ENCODE peak calls at places on chromosomes 12 and 14, in five cellular contexts. One of them, this sample, is unnamed.

GRCh38 chr12:12719496-12719895 is 2.3 kb downstream of the CDKN1B start:
- DNase-seq in stomach: no peak
- DNase-seq in suprapubic skin: no peak
- DNase-seq in tibial nerve: no peak
- DNase-seq in K562: no peak
- DNase-seq in this sample: no peak

GRCh38 chr12:459430-460258 is at the start of gene B4GALNT3:
- DNase-seq in K562: peak
- DNase-seq in suprapubic skin: no peak
- DNase-seq in tibial nerve: no peak
- DNase-seq in stomach: peak
- DNase-seq in this sample: peak

GRCh38 chr14:24734917-24735500 is 101.0 kb upstream of the GZMB start:
- DNase-seq in tibial nerve: peak
- DNase-seq in stomach: peak
- DNase-seq in K562: peak
- DNase-seq in suprapubic skin: no peak
- DNase-seq in this sample: no peak

GRCh38 chr14:86057018-86057667 is 527.2 kb downstream of the FLRT2 start:
- DNase-seq in tibial nerve: peak
- DNase-seq in suprapubic skin: no peak
- DNase-seq in K562: peak
- DNase-seq in stomach: no peak
- DNase-seq in this sample: no peak

GRCh38 chr12:123365141-123365917 is 682 bp upstream of the SBNO1 start:
- DNase-seq in K562: peak
- DNase-seq in tibial nerve: peak
- DNase-seq in stomach: peak
- DNase-seq in suprapubic skin: peak
- DNase-seq in this sample: peak

GRCh38 chr14:72610831-72611200 is 283.1 kb downstream of the DPF3 start:
- DNase-seq in suprapubic skin: peak
- DNase-seq in stomach: no peak
- DNase-seq in tibial nerve: no peak
- DNase-seq in K562: no peak
- DNase-seq in this sample: no peak

GRCh38 chr14:95267306-95267705 is 52.4 kb downstream of the CLMN start:
- DNase-seq in tibial nerve: no peak
- DNase-seq in suprapubic skin: no peak
- DNase-seq in stomach: no peak
- DNase-seq in K562: no peak
- DNase-seq in this sample: no peak

GRCh38 chr12:45357547-45358417 is 141.9 kb downstream of the ANO6 start:
- DNase-seq in tibial nerve: peak
- DNase-seq in suprapubic skin: no peak
- DNase-seq in K562: no peak
- DNase-seq in stomach: no peak
- DNase-seq in this sample: peak

GRCh38 chr12:104604070-104604994 is 147.6 kb downstream of the CHST11 start:
- DNase-seq in tibial nerve: peak
- DNase-seq in suprapubic skin: peak
- DNase-seq in stomach: peak
- DNase-seq in K562: peak
- DNase-seq in this sample: peak

GRCh38 chr12:93972411-93973208 is 175.8 kb upstream of the PLXNC1 start:
- DNase-seq in suprapubic skin: no peak
- DNase-seq in stomach: no peak
- DNase-seq in tibial nerve: no peak
- DNase-seq in K562: no peak
- DNase-seq in this sample: no peak

GRCh38 chr12:111359231-111359913 is 9.5 kb downstream of the PHETA1 start:
- DNase-seq in K562: no peak
- DNase-seq in tibial nerve: no peak
- DNase-seq in stomach: no peak
- DNase-seq in suprapubic skin: no peak
- DNase-seq in this sample: no peak

GRCh38 chr14:51327376-51327775 is 87.3 kb downstream of the TMX1 start:
- DNase-seq in stomach: no peak
- DNase-seq in tibial nerve: no peak
- DNase-seq in suprapubic skin: no peak
- DNase-seq in K562: no peak
- DNase-seq in this sample: no peak

GRCh38 chr14:21476526-21476924 is 234 bp downstream of the RAB2B start:
- DNase-seq in suprapubic skin: peak
- DNase-seq in stomach: peak
- DNase-seq in tibial nerve: no peak
- DNase-seq in K562: peak
- DNase-seq in this sample: peak

GRCh38 chr14:78403278-78403815 is 233.2 kb downstream of the NRXN3 start:
- DNase-seq in stomach: no peak
- DNase-seq in tibial nerve: no peak
- DNase-seq in suprapubic skin: no peak
- DNase-seq in K562: no peak
- DNase-seq in this sample: no peak

GRCh38 chr14:81536125-81536771 is 2.6 kb upstream of the SEL1L start:
- DNase-seq in stomach: no peak
- DNase-seq in suprapubic skin: no peak
- DNase-seq in tibial nerve: no peak
- DNase-seq in K562: no peak
- DNase-seq in this sample: no peak

GRCh38 chr14:30573203-30573814 is 14.4 kb downstream of the G2E3 start:
- DNase-seq in tibial nerve: no peak
- DNase-seq in stomach: no peak
- DNase-seq in suprapubic skin: no peak
- DNase-seq in K562: no peak
- DNase-seq in this sample: no peak

GRCh38 chr12:15689751-15690191 is 99.4 kb downstream of the EPS8 start:
- DNase-seq in suprapubic skin: no peak
- DNase-seq in K562: no peak
- DNase-seq in tibial nerve: no peak
- DNase-seq in stomach: no peak
- DNase-seq in this sample: no peak

GRCh38 chr12:7064516-7064915 is 4.0 kb downstream of the C1S start:
- DNase-seq in stomach: no peak
- DNase-seq in K562: no peak
- DNase-seq in tibial nerve: no peak
- DNase-seq in suprapubic skin: no peak
- DNase-seq in this sample: no peak

GRCh38 chr14:72777636-72778035 is 116.3 kb downstream of the DPF3 start:
- DNase-seq in K562: no peak
- DNase-seq in suprapubic skin: peak
- DNase-seq in stomach: no peak
- DNase-seq in tibial nerve: no peak
- DNase-seq in this sample: no peak

GRCh38 chr12:2664721-2665577 is 129.8 kb upstream of the FKBP4 start:
- DNase-seq in suprapubic skin: peak
- DNase-seq in tibial nerve: no peak
- DNase-seq in K562: no peak
- DNase-seq in stomach: no peak
- DNase-seq in this sample: no peak

GRCh38 chr12:91381309-91381804 is 198.7 kb upstream of the DCN start:
- DNase-seq in suprapubic skin: no peak
- DNase-seq in K562: no peak
- DNase-seq in stomach: peak
- DNase-seq in tibial nerve: peak
- DNase-seq in this sample: peak

GRCh38 chr12:40312982-40313576 is 88.3 kb downstream of the LRRK2 start:
- DNase-seq in tibial nerve: no peak
- DNase-seq in stomach: no peak
- DNase-seq in suprapubic skin: no peak
- DNase-seq in K562: no peak
- DNase-seq in this sample: no peak

GRCh38 chr12:26691234-26691970 is 141.6 kb downstream of the ITPR2 start:
- DNase-seq in K562: peak
- DNase-seq in tibial nerve: no peak
- DNase-seq in suprapubic skin: no peak
- DNase-seq in stomach: no peak
- DNase-seq in this sample: peak

GRCh38 chr12:51922762-51923505 is 15.6 kb downstream of the ACVRL1 start:
- DNase-seq in K562: no peak
- DNase-seq in tibial nerve: peak
- DNase-seq in stomach: peak
- DNase-seq in suprapubic skin: no peak
- DNase-seq in this sample: no peak

GRCh38 chr12:116934908-116935698 is 24.4 kb downstream of the FBXW8 start:
- DNase-seq in suprapubic skin: no peak
- DNase-seq in tibial nerve: no peak
- DNase-seq in K562: no peak
- DNase-seq in stomach: peak
- DNase-seq in this sample: no peak
- TF ChIP-seq EP300 in suprapubic skin: no peak
- TF ChIP-seq EP300 in tibial nerve: no peak
- TF ChIP-seq EP300 in K562: no peak
- TF ChIP-seq EP300 in stomach: no peak
- TF ChIP-seq EP300 in this sample: no peak

GRCh38 chr14:37153483-37153882 is 18.9 kb downstream of the SLC25A21 start:
- DNase-seq in suprapubic skin: no peak
- DNase-seq in K562: no peak
- DNase-seq in tibial nerve: no peak
- DNase-seq in stomach: no peak
- DNase-seq in this sample: no peak
- H3K27ac ChIP-seq in suprapubic skin: no peak
- H3K27ac ChIP-seq in K562: no peak
- H3K27ac ChIP-seq in tibial nerve: no peak
- H3K27ac ChIP-seq in stomach: no peak
- H3K27ac ChIP-seq in this sample: no peak

DNA sequence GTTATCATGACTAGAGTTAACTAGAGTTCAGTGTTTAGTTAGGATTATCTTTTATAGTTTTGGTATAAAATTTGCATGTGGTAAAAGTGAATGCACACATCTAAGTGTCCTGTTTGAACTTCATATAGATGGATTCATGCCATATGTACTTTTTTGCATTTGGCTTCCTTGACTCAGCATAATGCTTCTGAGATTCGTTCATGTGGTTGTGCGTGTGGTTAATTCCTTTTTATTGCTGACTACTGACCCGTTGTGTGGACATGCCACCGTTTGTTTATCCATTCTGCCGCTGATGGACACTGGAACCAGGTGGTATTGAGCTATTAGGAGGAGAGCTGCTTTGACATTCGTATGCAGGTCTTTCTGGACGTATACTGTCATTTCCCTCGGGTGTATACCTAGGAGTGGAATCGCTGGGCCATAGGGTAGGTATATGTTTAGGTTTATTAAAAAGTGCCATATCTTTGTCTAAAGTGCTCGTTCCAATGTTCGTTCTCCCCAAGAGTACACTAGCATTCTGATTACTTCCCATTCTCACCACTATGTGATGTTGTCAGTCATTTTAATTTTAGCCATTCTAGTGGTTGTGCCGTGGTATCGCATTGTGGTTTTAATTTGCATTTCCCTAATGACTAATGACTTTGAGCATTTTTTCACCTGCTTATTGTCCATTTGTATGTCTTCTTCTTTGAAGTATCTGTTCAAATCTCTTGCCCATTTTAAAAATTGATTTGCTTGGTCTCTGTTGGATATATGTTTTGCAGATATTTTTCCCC is 37.7 kb downstream of the RIN3 start:
- DNase-seq in stomach: no peak
- DNase-seq in K562: no peak
- DNase-seq in suprapubic skin: no peak
- DNase-seq in tibial nerve: no peak
- DNase-seq in this sample: no peak
- TF ChIP-seq CTCF in stomach: no peak
- TF ChIP-seq CTCF in K562: no peak
- TF ChIP-seq CTCF in suprapubic skin: no peak
- TF ChIP-seq CTCF in tibial nerve: peak
- TF ChIP-seq CTCF in this sample: no peak

DNA sequence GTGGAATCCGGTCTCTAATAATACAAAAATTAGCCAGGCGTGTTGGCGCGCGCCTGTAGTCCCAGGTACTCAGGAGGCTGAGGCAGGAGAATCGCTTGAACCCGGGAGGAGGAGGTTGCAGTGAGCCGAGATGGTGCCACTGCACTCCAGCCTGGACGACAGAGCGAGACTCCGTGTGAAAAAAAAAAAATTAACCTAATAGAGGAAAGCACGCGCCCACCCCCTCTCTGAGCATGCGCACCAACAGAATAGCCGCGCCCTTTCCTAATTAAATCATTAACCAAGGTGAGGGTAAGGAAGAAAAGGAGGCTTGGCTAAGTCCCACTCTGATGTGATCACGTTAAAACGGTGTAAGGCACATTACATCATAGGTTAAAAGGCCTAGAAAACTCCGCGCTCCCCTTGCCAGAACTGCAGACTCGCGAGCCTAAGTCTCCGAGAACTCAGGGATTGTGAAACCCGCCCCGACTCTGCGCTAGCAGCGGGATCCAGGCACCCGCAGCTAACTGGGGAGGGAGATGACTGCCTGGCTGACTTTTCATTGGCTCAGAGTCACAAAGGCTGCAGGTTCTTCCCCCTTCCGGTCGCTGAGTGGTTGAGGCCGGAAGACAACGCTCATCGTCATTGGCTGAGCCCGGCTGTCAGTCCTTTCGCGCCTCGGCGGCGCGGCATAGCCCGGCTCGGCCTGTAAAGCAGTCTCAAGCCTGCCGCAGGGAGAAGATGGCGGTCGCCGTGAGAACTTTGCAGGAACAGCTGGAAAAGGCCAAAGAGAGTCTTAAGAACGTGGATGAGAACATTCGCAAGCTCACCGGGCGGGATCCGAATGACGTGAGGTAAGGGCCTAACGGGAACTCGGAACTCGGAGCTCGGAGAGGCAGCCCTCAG is at the start of gene PNN:
- DNase-seq in K562: peak
- DNase-seq in stomach: peak
- DNase-seq in suprapubic skin: peak
- DNase-seq in tibial nerve: peak
- DNase-seq in this sample: peak
- TF ChIP-seq EP300 in K562: peak
- TF ChIP-seq EP300 in stomach: no peak
- TF ChIP-seq EP300 in suprapubic skin: no peak
- TF ChIP-seq EP300 in tibial nerve: peak
- TF ChIP-seq EP300 in this sample: peak

This sample was measured in ovary.